ENCODE peak calls at places on chromosomes 13 and 19, in eight cellular contexts. Z is breast epithelium, K is adrenal gland, P is heart left ventricle, N is upper lobe of left lung, R is right lobe of liver, D is transverse colon, L is HCT116. J is an unnamed sample.

GRCh38 chr13:112619730-112620639 is 32.0 kb upstream of the TUBGCP3 start:
- DNase-seq in Z (no peak), K (no peak), P (no peak), N (peak), R (no peak), D (no peak), L (peak), J (no peak)

GRCh38 chr13:40330950-40331349 is 335.5 kb downstream of the FOXO1 start:
- DNase-seq in Z (no peak), K (no peak), P (no peak), N (no peak), R (no peak), D (no peak), L (no peak), J (peak)

GRCh38 chr13:24923305-24923640 is 159.3 kb downstream of the RNF17 start:
- DNase-seq in Z (no peak), K (no peak), P (peak), N (no peak), R (no peak), D (no peak), L (no peak), J (no peak)

GRCh38 chr19:572891-573825 is 762 bp downstream of the BSG start:
- DNase-seq in Z (no peak), K (peak), P (no peak), N (peak), R (peak), D (peak), L (no peak), J (no peak)

GRCh38 chr13:20501139-20501538 is 24.5 kb downstream of the CRYL1 start:
- DNase-seq in Z (no peak), K (no peak), P (no peak), N (no peak), R (no peak), D (no peak), L (no peak), J (no peak)

GRCh38 chr19:3823345-3823704 is 37.1 kb upstream of the MATK start:
- DNase-seq in Z (no peak), K (no peak), P (no peak), N (no peak), R (no peak), D (no peak), L (no peak), J (no peak)

GRCh38 chr19:1943661-1944087 is 2.7 kb downstream of the CSNK1G2 start:
- DNase-seq in Z (no peak), K (no peak), P (no peak), N (no peak), R (no peak), D (no peak), L (no peak), J (no peak)

GRCh38 chr13:26061947-26062346 is 10.1 kb upstream of the SHISA2 start:
- DNase-seq in Z (no peak), K (no peak), P (no peak), N (no peak), R (no peak), D (no peak), L (no peak), J (no peak)

GRCh38 chr19:50328257-50329145 is 676 bp downstream of the KCNC3 start:
- DNase-seq in Z (no peak), K (no peak), P (no peak), N (no peak), R (peak), D (no peak), L (no peak), J (no peak)

GRCh38 chr19:34263745-34264237 is 9.4 kb downstream of the GARRE1 start:
- DNase-seq in Z (no peak), K (no peak), P (no peak), N (no peak), R (no peak), D (no peak), L (no peak), J (no peak)

GRCh38 chr13:102584423-102584822 is 12.4 kb upstream of the TPP2 start:
- DNase-seq in Z (no peak), K (no peak), P (no peak), N (no peak), R (no peak), D (no peak), L (no peak), J (no peak)

GRCh38 chr19:37930416-37930815 is 23.4 kb downstream of the SIPA1L3 start:
- DNase-seq in Z (no peak), K (no peak), P (no peak), N (peak), R (no peak), D (no peak), L (no peak), J (no peak)

GRCh38 chr13:35787937-35788336 is 311.4 kb upstream of the MAB21L1 start:
- DNase-seq in Z (no peak), K (no peak), P (no peak), N (no peak), R (no peak), D (no peak), L (no peak), J (no peak)

GRCh38 chr13:32821149-32821688 is 195.0 kb upstream of the KL start:
- DNase-seq in Z (no peak), K (no peak), P (no peak), N (no peak), R (no peak), D (no peak), L (no peak), J (no peak)

GRCh38 chr13:91572944-91573535 is 174.6 kb downstream of the GPC5 start:
- DNase-seq in Z (no peak), K (no peak), P (no peak), N (no peak), R (no peak), D (no peak), L (no peak), J (no peak)

GRCh38 chr19:21767065-21767800 is at the start of gene ZNF100:
- DNase-seq in Z (peak), K (peak), P (peak), N (peak), R (peak), D (peak), L (peak), J (peak)
- TF ChIP-seq POLR2A in Z (peak), K (peak), P (no peak), N (peak), R (peak), D (peak), L (no peak), J (peak)

DNA sequence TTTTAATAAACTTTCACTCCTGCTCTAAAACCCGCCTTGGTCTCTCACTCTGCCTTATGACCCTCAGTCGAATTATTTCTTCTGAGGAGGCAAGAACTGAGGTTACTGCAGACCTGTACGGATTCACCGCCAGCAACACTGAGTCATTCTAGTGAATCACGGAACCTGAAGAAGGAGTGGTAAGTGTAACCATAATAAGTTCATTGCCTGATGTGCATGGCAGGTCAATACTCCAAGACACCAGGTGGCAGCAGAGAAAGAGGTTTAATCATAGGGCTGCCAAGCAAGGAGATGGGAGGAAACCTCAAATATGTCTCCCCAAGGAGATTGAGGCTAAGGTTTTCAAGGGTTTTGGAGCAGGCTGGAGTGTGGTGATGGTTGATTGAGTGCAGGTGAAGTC is 204.3 kb upstream of the IPO5 start:
- DNase-seq in Z (no peak), K (no peak), P (no peak), N (no peak), R (no peak), D (no peak), L (peak), J (no peak)
- TF ChIP-seq CTCF in Z (no peak), K (no peak), P (no peak), N (no peak), R (no peak), D (no peak), L (peak), J (no peak)

GRCh38 chr19:11070123-11070522 is 19.1 kb upstream of the LDLR start:
- DNase-seq in Z (no peak), K (no peak), P (no peak), N (no peak), R (no peak), D (no peak), L (no peak), J (no peak)

GRCh38 chr19:11069451-11070009 is 19.7 kb upstream of the LDLR start:
- DNase-seq in Z (no peak), K (no peak), P (no peak), N (peak), R (no peak), D (no peak), L (no peak), J (no peak)

GRCh38 chr19:11066326-11066725 is 22.9 kb upstream of the LDLR start:
- DNase-seq in Z (no peak), K (no peak), P (no peak), N (no peak), R (peak), D (no peak), L (no peak), J (no peak)

GRCh38 chr19:11064831-11065303 is 24.4 kb upstream of the LDLR start:
- DNase-seq in Z (no peak), K (peak), P (no peak), N (no peak), R (peak), D (no peak), L (no peak), J (no peak)

DNA sequence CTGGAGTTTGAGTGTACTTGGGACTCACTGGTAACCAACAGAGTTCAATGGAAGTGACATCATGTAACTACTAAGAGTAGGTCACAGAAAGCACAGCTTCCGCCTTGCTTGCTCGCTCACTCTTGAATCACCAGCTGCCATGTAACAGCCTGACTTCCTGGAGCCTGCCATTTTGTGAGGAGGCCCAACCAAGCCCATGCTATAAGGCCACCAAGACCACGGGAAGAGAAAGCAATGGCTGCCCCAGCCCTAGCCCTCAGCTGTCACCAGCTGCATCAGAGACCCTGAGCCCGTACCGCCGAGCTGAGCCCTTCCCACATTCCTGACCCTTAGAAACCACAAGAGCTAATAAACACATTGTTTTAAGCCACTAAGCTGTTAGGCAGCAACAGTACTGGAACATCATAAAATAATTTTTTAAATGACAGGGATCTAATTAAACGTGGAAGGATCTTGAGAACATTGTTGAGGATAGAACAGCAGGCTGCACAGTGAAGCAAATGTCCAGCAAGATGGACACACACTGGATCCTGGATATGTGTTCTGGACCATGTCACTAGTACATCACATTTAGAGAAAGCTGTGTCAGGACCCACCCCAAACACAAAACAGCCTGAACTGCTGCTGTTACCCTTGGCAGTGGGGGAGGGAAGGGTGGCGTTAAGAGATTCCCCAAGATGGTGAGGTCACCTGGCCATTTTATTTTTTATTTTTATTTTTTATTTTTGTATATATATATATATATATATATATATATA is 21.7 kb upstream of the LDLR start:
- DNase-seq in Z (no peak), K (no peak), P (no peak), N (no peak), R (no peak), D (no peak), L (no peak), J (no peak)
- H3K27ac ChIP-seq in Z (no peak), K (no peak), P (no peak), N (no peak), R (no peak), D (no peak), L (no peak), J (no peak)

GRCh38 chr19:6531956-6532243 is 1.1 kb downstream of the TNFSF9 start:
- DNase-seq in Z (no peak), K (no peak), P (no peak), N (no peak), R (no peak), D (no peak), L (no peak), J (no peak)

GRCh38 chr19:6529937-6530384 is 865 bp upstream of the TNFSF9 start:
- DNase-seq in Z (no peak), K (no peak), P (no peak), N (no peak), R (no peak), D (no peak), L (no peak), J (no peak)

GRCh38 chr19:6529351-6529750 is 1.5 kb upstream of the TNFSF9 start:
- DNase-seq in Z (no peak), K (no peak), P (no peak), N (no peak), R (no peak), D (no peak), L (no peak), J (no peak)

GRCh38 chr19:6531163-6531955 is 533 bp downstream of the TNFSF9 start:
- DNase-seq in Z (no peak), K (no peak), P (no peak), N (no peak), R (no peak), D (no peak), L (no peak), J (no peak)

GRCh38 chr19:6530385-6531162 is at the start of gene TNFSF9:
- DNase-seq in Z (peak), K (peak), P (peak), N (peak), R (peak), D (peak), L (peak), J (peak)
- TF ChIP-seq POLR2A in Z (no peak), K (peak), P (peak), N (peak), R (peak), D (peak), L (peak), J (peak)

DNA sequence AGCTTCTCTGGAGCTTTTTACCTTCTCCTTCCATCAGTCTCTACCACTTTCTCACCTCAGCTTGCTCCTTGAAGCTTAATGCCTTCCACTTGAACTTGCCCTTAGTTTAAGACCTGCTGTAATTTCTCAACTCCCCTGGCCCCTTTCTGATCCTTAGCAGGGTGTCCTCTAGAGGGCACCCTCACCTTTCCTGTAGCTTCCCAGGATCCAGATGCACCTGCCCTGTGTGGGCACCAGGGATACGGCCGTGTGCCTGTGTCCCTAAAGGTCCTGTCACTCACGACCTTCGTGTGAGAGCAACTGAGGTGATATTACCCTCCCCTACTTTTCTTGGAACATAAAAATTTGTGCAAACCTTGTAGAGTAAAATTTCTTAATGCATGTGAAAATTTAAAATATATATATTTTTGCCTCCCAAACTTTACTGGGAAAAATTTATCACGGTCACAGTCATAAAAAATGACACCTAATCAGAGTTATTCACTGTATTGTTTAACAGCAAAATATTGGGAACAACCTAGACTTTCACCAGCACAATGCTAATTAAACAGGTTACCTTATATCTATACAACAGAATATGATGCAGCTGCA is 46.4 kb downstream of the PSG3 start:
- DNase-seq in Z (no peak), K (peak), P (no peak), N (no peak), R (peak), D (no peak), L (peak), J (no peak)
- TF ChIP-seq CTCF in Z (peak), K (peak), P (peak), N (no peak), R (peak), D (no peak), L (peak), J (no peak)

GRCh38 chr13:23797276-23797903 is 91.8 kb downstream of the MIPEP start:
- DNase-seq in Z (no peak), K (no peak), P (no peak), N (no peak), R (no peak), D (no peak), L (no peak), J (no peak)
- H3K27ac ChIP-seq in Z (no peak), K (no peak), P (no peak), N (no peak), R (no peak), D (no peak), L (no peak), J (no peak)

DNA sequence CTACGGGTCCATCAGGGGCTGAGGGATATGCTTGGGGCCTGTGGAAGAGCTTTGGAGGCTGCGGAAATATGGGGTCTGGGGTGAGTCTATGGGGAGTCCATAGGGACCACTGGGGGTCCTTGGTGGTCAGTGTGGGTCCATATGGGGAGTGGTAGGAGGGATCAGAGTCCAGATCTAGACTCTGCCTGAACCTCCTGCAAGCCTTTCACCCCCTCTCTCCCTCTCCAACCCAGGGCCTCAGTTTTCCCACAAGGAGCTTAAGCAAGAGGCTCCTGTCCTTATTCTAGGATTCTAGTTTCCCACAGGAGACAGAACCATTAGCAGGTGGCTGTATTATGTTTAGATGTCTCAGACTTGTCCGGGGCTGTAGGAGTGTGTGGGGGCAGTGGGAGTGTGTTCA is 161.9 kb upstream of the TSHZ3 start:
- DNase-seq in Z (no peak), K (no peak), P (no peak), N (no peak), R (peak), D (no peak), L (no peak), J (no peak)
- TF ChIP-seq POLR2A in Z (no peak), K (no peak), P (no peak), N (no peak), R (no peak), D (no peak), L (no peak), J (no peak)

DNA sequence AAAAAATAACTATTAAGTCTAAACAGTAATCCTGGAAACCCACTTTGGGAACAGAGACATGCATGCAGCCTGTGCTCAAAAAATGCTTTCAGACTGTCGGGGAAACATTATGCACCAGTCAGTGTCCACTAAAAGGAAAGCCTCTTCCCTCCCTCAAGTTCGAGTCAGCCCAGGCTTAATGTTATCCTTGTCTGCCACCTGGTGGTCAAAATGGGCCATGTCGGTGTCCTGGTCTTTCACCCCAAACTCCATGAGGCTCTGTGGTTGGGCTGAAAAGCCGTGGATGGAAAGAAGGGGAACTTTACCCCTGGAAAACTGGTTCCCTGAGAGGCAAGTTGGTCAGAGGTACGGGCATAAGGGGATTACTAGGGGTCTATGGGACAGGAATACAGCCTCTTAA is 88.4 kb upstream of the ZNF492 start:
- DNase-seq in Z (peak), K (no peak), P (peak), N (peak), R (peak), D (peak), L (peak), J (no peak)
- TF ChIP-seq CTCF in Z (peak), K (peak), P (peak), N (peak), R (peak), D (peak), L (peak), J (no peak)

GRCh38 chr19:42942187-42942789 is 5.3 kb upstream of the PSG7 start:
- DNase-seq in Z (no peak), K (no peak), P (no peak), N (no peak), R (no peak), D (no peak), L (peak), J (no peak)
- H3K27ac ChIP-seq in Z (no peak), K (no peak), P (no peak), N (no peak), R (no peak), D (no peak), L (no peak), J (no peak)

GRCh38 chr19:5977785-5978605 is at the start of gene RANBP3:
- DNase-seq in Z (peak), K (peak), P (peak), N (peak), R (peak), D (peak), L (peak), J (peak)
- TF ChIP-seq POLR2A in Z (no peak), K (peak), P (no peak), N (no peak), R (peak), D (peak), L (peak), J (peak)